ENCODE peak calls at places on chromosome 16, in eight cellular contexts. One of them, this sample, is unnamed.

GRCh38 chr16:70457446-70457845 is 3.1 kb downstream of the FCSK start:
- DNase-seq in stomach: no peak
- DNase-seq in sigmoid colon: no peak
- DNase-seq in A549: no peak
- DNase-seq in ovary: no peak
- DNase-seq in GM12878: no peak
- DNase-seq in transverse colon: no peak
- DNase-seq in suprapubic skin: no peak
- DNase-seq in this sample: no peak

GRCh38 chr16:3158498-3159314 is 23.9 kb downstream of the ZNF213 start:
- DNase-seq in stomach: peak
- DNase-seq in sigmoid colon: peak
- DNase-seq in A549: peak
- DNase-seq in ovary: peak
- DNase-seq in GM12878: no peak
- DNase-seq in transverse colon: peak
- DNase-seq in suprapubic skin: peak
- DNase-seq in this sample: peak

GRCh38 chr16:80899804-80900592 is 95.6 kb upstream of the CDYL2 start:
- DNase-seq in stomach: peak
- DNase-seq in sigmoid colon: peak
- DNase-seq in A549: peak
- DNase-seq in ovary: peak
- DNase-seq in GM12878: no peak
- DNase-seq in transverse colon: peak
- DNase-seq in suprapubic skin: peak
- DNase-seq in this sample: peak

GRCh38 chr16:13919330-13919682 is 648 bp upstream of the ERCC4 start:
- DNase-seq in stomach: no peak
- DNase-seq in sigmoid colon: no peak
- DNase-seq in A549: no peak
- DNase-seq in ovary: no peak
- DNase-seq in GM12878: no peak
- DNase-seq in transverse colon: no peak
- DNase-seq in suprapubic skin: no peak
- DNase-seq in this sample: no peak

GRCh38 chr16:23608194-23608593 is 12.1 kb upstream of the NDUFAB1 start:
- DNase-seq in stomach: no peak
- DNase-seq in sigmoid colon: no peak
- DNase-seq in A549: peak
- DNase-seq in ovary: no peak
- DNase-seq in GM12878: no peak
- DNase-seq in transverse colon: no peak
- DNase-seq in suprapubic skin: no peak
- DNase-seq in this sample: no peak

GRCh38 chr16:78291642-78292041 is 192.2 kb downstream of the WWOX start:
- DNase-seq in stomach: no peak
- DNase-seq in sigmoid colon: no peak
- DNase-seq in A549: no peak
- DNase-seq in ovary: no peak
- DNase-seq in GM12878: no peak
- DNase-seq in transverse colon: no peak
- DNase-seq in suprapubic skin: no peak
- DNase-seq in this sample: no peak

GRCh38 chr16:48292452-48292851 is 45.1 kb upstream of the ABCC11 start:
- DNase-seq in stomach: no peak
- DNase-seq in sigmoid colon: no peak
- DNase-seq in A549: no peak
- DNase-seq in ovary: no peak
- DNase-seq in GM12878: no peak
- DNase-seq in transverse colon: no peak
- DNase-seq in suprapubic skin: no peak
- DNase-seq in this sample: no peak

GRCh38 chr16:54444851-54445523 is 158.4 kb upstream of the IRX3 start:
- DNase-seq in stomach: no peak
- DNase-seq in sigmoid colon: no peak
- DNase-seq in A549: no peak
- DNase-seq in ovary: no peak
- DNase-seq in GM12878: no peak
- DNase-seq in transverse colon: no peak
- DNase-seq in suprapubic skin: no peak
- DNase-seq in this sample: no peak

GRCh38 chr16:47008174-47008573 is 34.7 kb upstream of the DNAJA2 start:
- DNase-seq in stomach: no peak
- DNase-seq in sigmoid colon: no peak
- DNase-seq in A549: no peak
- DNase-seq in ovary: no peak
- DNase-seq in GM12878: no peak
- DNase-seq in transverse colon: no peak
- DNase-seq in suprapubic skin: no peak
- DNase-seq in this sample: no peak

GRCh38 chr16:57045694-57046381 is 46.5 kb upstream of the CPNE2 start:
- DNase-seq in stomach: peak
- DNase-seq in sigmoid colon: peak
- DNase-seq in A549: peak
- DNase-seq in ovary: peak
- DNase-seq in GM12878: peak
- DNase-seq in transverse colon: peak
- DNase-seq in suprapubic skin: peak
- DNase-seq in this sample: peak

GRCh38 chr16:63789603-63790002 is 1332.3 kb downstream of the CDH11 start:
- DNase-seq in stomach: no peak
- DNase-seq in sigmoid colon: no peak
- DNase-seq in A549: peak
- DNase-seq in ovary: no peak
- DNase-seq in GM12878: no peak
- DNase-seq in transverse colon: no peak
- DNase-seq in suprapubic skin: no peak
- DNase-seq in this sample: no peak

GRCh38 chr16:48541108-48541786 is 68.7 kb downstream of the N4BP1 start:
- DNase-seq in stomach: no peak
- DNase-seq in sigmoid colon: no peak
- DNase-seq in A549: no peak
- DNase-seq in ovary: no peak
- DNase-seq in GM12878: no peak
- DNase-seq in transverse colon: no peak
- DNase-seq in suprapubic skin: no peak
- DNase-seq in this sample: no peak

GRCh38 chr16:27704252-27704651 is 154.3 kb downstream of the KATNIP start:
- DNase-seq in stomach: no peak
- DNase-seq in sigmoid colon: no peak
- DNase-seq in A549: no peak
- DNase-seq in ovary: no peak
- DNase-seq in GM12878: no peak
- DNase-seq in transverse colon: no peak
- DNase-seq in suprapubic skin: no peak
- DNase-seq in this sample: no peak

GRCh38 chr16:82459580-82460256 is 167.1 kb upstream of the CDH13 start:
- DNase-seq in stomach: no peak
- DNase-seq in sigmoid colon: no peak
- DNase-seq in A549: no peak
- DNase-seq in ovary: no peak
- DNase-seq in GM12878: no peak
- DNase-seq in transverse colon: no peak
- DNase-seq in suprapubic skin: no peak
- DNase-seq in this sample: no peak

GRCh38 chr16:82454566-82454965 is 172.2 kb upstream of the CDH13 start:
- DNase-seq in stomach: no peak
- DNase-seq in sigmoid colon: no peak
- DNase-seq in A549: no peak
- DNase-seq in ovary: no peak
- DNase-seq in GM12878: no peak
- DNase-seq in transverse colon: no peak
- DNase-seq in suprapubic skin: no peak
- DNase-seq in this sample: no peak

GRCh38 chr16:82460761-82461160 is 166.0 kb upstream of the CDH13 start:
- DNase-seq in stomach: no peak
- DNase-seq in sigmoid colon: no peak
- DNase-seq in A549: no peak
- DNase-seq in ovary: no peak
- DNase-seq in GM12878: no peak
- DNase-seq in transverse colon: no peak
- DNase-seq in suprapubic skin: no peak
- DNase-seq in this sample: no peak

GRCh38 chr16:82454152-82454551 is 172.6 kb upstream of the CDH13 start:
- DNase-seq in stomach: no peak
- DNase-seq in sigmoid colon: no peak
- DNase-seq in A549: no peak
- DNase-seq in ovary: no peak
- DNase-seq in GM12878: no peak
- DNase-seq in transverse colon: no peak
- DNase-seq in suprapubic skin: no peak
- DNase-seq in this sample: no peak

DNA sequence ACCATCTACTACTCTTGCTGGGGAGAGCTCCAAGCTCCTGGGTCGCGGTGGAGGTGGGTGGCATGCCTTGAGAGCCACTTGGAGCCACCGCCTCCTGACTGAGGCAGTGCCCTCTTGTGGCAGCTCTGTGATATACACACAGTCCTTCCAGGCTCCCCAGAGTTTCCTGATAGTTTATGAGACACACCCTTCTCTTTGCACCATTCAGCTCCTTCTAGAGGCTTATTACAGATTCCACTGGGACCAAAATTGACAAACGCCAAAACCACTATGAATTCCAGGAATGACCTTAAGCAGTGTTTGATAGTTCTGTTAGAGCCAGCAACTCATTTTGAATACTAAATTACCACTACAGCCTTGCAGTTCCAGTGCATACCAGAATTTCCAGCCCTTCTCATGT is 170.1 kb upstream of the CDH13 start:
- DNase-seq in stomach: peak
- DNase-seq in sigmoid colon: no peak
- DNase-seq in A549: peak
- DNase-seq in ovary: peak
- DNase-seq in GM12878: no peak
- DNase-seq in transverse colon: peak
- DNase-seq in suprapubic skin: no peak
- DNase-seq in this sample: peak
- TF ChIP-seq CTCF in stomach: peak
- TF ChIP-seq CTCF in sigmoid colon: peak
- TF ChIP-seq CTCF in A549: peak
- TF ChIP-seq CTCF in ovary: no peak
- TF ChIP-seq CTCF in GM12878: peak
- TF ChIP-seq CTCF in transverse colon: peak
- TF ChIP-seq CTCF in suprapubic skin: peak
- TF ChIP-seq CTCF in this sample: peak

GRCh38 chr16:10892782-10893181 is 15.8 kb downstream of the CIITA start:
- DNase-seq in stomach: no peak
- DNase-seq in sigmoid colon: no peak
- DNase-seq in A549: no peak
- DNase-seq in ovary: no peak
- DNase-seq in GM12878: no peak
- DNase-seq in transverse colon: no peak
- DNase-seq in suprapubic skin: no peak
- DNase-seq in this sample: no peak

GRCh38 chr16:10897134-10897533 is 20.1 kb downstream of the CIITA start:
- DNase-seq in stomach: no peak
- DNase-seq in sigmoid colon: no peak
- DNase-seq in A549: no peak
- DNase-seq in ovary: no peak
- DNase-seq in GM12878: no peak
- DNase-seq in transverse colon: no peak
- DNase-seq in suprapubic skin: no peak
- DNase-seq in this sample: no peak

GRCh38 chr16:10896165-10896564 is 19.2 kb downstream of the CIITA start:
- DNase-seq in stomach: no peak
- DNase-seq in sigmoid colon: no peak
- DNase-seq in A549: no peak
- DNase-seq in ovary: no peak
- DNase-seq in GM12878: no peak
- DNase-seq in transverse colon: no peak
- DNase-seq in suprapubic skin: no peak
- DNase-seq in this sample: no peak

GRCh38 chr16:10896723-10897122 is 19.7 kb downstream of the CIITA start:
- DNase-seq in stomach: no peak
- DNase-seq in sigmoid colon: no peak
- DNase-seq in A549: no peak
- DNase-seq in ovary: no peak
- DNase-seq in GM12878: no peak
- DNase-seq in transverse colon: no peak
- DNase-seq in suprapubic skin: no peak
- DNase-seq in this sample: no peak

GRCh38 chr16:10895053-10895946 is 18.3 kb downstream of the CIITA start:
- DNase-seq in stomach: no peak
- DNase-seq in sigmoid colon: no peak
- DNase-seq in A549: no peak
- DNase-seq in ovary: peak
- DNase-seq in GM12878: no peak
- DNase-seq in transverse colon: peak
- DNase-seq in suprapubic skin: no peak
- DNase-seq in this sample: no peak
- TF ChIP-seq EP300 in stomach: no peak
- TF ChIP-seq EP300 in sigmoid colon: no peak
- TF ChIP-seq EP300 in A549: no peak
- TF ChIP-seq EP300 in ovary: no peak
- TF ChIP-seq EP300 in GM12878: no peak
- TF ChIP-seq EP300 in transverse colon: no peak
- TF ChIP-seq EP300 in suprapubic skin: no peak
- TF ChIP-seq EP300 in this sample: no peak

GRCh38 chr16:73031155-73031866 is 16.6 kb downstream of the ZFHX3 start:
- DNase-seq in stomach: no peak
- DNase-seq in sigmoid colon: peak
- DNase-seq in A549: no peak
- DNase-seq in ovary: no peak
- DNase-seq in GM12878: no peak
- DNase-seq in transverse colon: no peak
- DNase-seq in suprapubic skin: no peak
- DNase-seq in this sample: no peak
- TF ChIP-seq CTCF in stomach: no peak
- TF ChIP-seq CTCF in sigmoid colon: no peak
- TF ChIP-seq CTCF in A549: no peak
- TF ChIP-seq CTCF in ovary: no peak
- TF ChIP-seq CTCF in GM12878: no peak
- TF ChIP-seq CTCF in transverse colon: no peak
- TF ChIP-seq CTCF in suprapubic skin: no peak
- TF ChIP-seq CTCF in this sample: no peak

DNA sequence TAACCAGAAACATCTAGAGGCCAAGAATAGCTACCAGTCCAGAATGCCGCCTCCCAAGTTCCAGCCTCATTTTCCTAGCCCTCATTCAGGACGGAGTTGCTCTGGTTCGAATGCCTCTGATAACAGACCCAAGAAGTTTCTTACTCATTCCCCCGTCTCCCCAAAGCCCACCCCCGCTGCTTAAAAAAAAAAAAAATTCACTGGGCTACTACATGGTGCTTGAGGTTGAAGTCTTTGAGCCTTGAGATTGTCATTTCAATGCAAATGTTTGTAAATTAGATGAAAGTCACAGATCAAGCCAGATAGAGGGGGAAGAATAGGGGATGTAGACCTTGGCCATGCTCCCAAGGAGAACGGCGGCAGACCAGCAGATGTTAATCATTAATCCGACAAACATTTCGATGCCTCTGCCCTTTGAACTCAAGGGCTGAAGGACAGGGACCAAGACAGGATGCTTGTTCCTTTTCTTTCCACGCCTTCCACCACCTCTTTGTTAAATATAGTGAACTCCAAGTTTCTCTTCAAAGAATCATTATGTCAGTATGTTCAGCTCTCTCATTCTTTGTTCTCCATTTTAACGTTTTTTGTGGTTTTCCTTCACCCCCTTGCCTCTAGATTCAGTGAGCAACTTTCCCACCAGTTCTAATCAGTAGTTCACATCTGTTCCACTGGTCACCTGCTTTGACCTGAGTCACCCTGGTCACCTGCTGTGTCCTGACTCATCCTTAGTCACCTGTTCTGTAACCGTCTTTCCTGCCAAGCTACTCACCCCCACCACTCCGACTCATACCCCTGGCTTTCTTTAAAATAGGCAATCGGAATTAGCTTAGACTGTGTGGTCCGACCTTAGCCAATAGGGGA is 190.3 kb downstream of the CPPED1 start:
- DNase-seq in stomach: no peak
- DNase-seq in sigmoid colon: no peak
- DNase-seq in A549: peak
- DNase-seq in ovary: no peak
- DNase-seq in GM12878: peak
- DNase-seq in transverse colon: peak
- DNase-seq in suprapubic skin: no peak
- DNase-seq in this sample: no peak
- TF ChIP-seq EP300 in stomach: no peak
- TF ChIP-seq EP300 in sigmoid colon: no peak
- TF ChIP-seq EP300 in A549: peak
- TF ChIP-seq EP300 in ovary: no peak
- TF ChIP-seq EP300 in GM12878: peak
- TF ChIP-seq EP300 in transverse colon: no peak
- TF ChIP-seq EP300 in suprapubic skin: no peak
- TF ChIP-seq EP300 in this sample: no peak

This sample was measured in tibial nerve.